ENCODE peak calls at places on chromosomes 2 and 18, in eight cellular contexts. One of them, this sample, is unnamed.

GRCh38 chr2:158745067-158745865 is 49.9 kb upstream of the DAPL1 start:
- DNase-seq in lower lobe of right lung: no peak
- DNase-seq in NCI-H1417: peak; percentile 55
- DNase-seq in SW480: peak; percentile 72
- DNase-seq in SK-MEL-5: peak; percentile 76
- DNase-seq in LoVo: peak; percentile 39
- DNase-seq in 8988T: no peak
- DNase-seq in AG04449: peak; percentile 23
- DNase-seq in this sample: peak; percentile 55

GRCh38 chr18:55998071-55998522 is 410.1 kb upstream of the TCF4 start:
- DNase-seq in SW480: no peak
- DNase-seq in lower lobe of right lung: no peak
- DNase-seq in 8988T: no peak
- DNase-seq in NCI-H1417: no peak
- DNase-seq in SK-MEL-5: peak; percentile 69
- DNase-seq in AG04449: peak; percentile 44
- DNase-seq in LoVo: no peak
- DNase-seq in this sample: no peak

GRCh38 chr18:47736376-47737140 is 193.9 kb downstream of the SMAD2 start:
- DNase-seq in lower lobe of right lung: no peak
- DNase-seq in AG04449: no peak
- DNase-seq in SK-MEL-5: no peak
- DNase-seq in NCI-H1417: no peak
- DNase-seq in LoVo: no peak
- DNase-seq in 8988T: no peak
- DNase-seq in SW480: no peak
- DNase-seq in this sample: no peak

GRCh38 chr2:126227250-126227649 is 428.7 kb upstream of the GYPC start:
- DNase-seq in AG04449: no peak
- DNase-seq in SK-MEL-5: peak; percentile 47
- DNase-seq in lower lobe of right lung: no peak
- DNase-seq in SW480: peak; percentile 7
- DNase-seq in LoVo: no peak
- DNase-seq in NCI-H1417: no peak
- DNase-seq in 8988T: no peak
- DNase-seq in this sample: no peak

GRCh38 chr2:104774631-104775030 is 79.3 kb upstream of the POU3F3 start:
- DNase-seq in AG04449: no peak
- DNase-seq in NCI-H1417: no peak
- DNase-seq in LoVo: no peak
- DNase-seq in SW480: no peak
- DNase-seq in SK-MEL-5: no peak
- DNase-seq in 8988T: no peak
- DNase-seq in lower lobe of right lung: no peak
- DNase-seq in this sample: no peak

GRCh38 chr2:123485056-123485455 is 540.0 kb upstream of the CNTNAP5 start:
- DNase-seq in NCI-H1417: no peak
- DNase-seq in AG04449: no peak
- DNase-seq in LoVo: no peak
- DNase-seq in 8988T: no peak
- DNase-seq in lower lobe of right lung: no peak
- DNase-seq in SW480: no peak
- DNase-seq in SK-MEL-5: no peak
- DNase-seq in this sample: no peak

GRCh38 chr2:76080154-76080553 is 369.4 kb upstream of the GCFC2 start:
- DNase-seq in SK-MEL-5: peak; percentile 5
- DNase-seq in 8988T: no peak
- DNase-seq in AG04449: no peak
- DNase-seq in NCI-H1417: no peak
- DNase-seq in SW480: no peak
- DNase-seq in LoVo: no peak
- DNase-seq in lower lobe of right lung: no peak
- DNase-seq in this sample: no peak

GRCh38 chr2:231512222-231512621 is 18.0 kb downstream of the NMUR1 start:
- DNase-seq in lower lobe of right lung: no peak
- DNase-seq in AG04449: no peak
- DNase-seq in LoVo: no peak
- DNase-seq in SK-MEL-5: peak; percentile 93
- DNase-seq in SW480: no peak
- DNase-seq in 8988T: no peak
- DNase-seq in NCI-H1417: peak; percentile 21
- DNase-seq in this sample: peak; percentile 7

GRCh38 chr2:143433158-143433557 is 303.9 kb downstream of the ARHGAP15 start:
- DNase-seq in NCI-H1417: peak; percentile 28
- DNase-seq in LoVo: no peak
- DNase-seq in lower lobe of right lung: no peak
- DNase-seq in AG04449: no peak
- DNase-seq in SW480: no peak
- DNase-seq in 8988T: no peak
- DNase-seq in SK-MEL-5: peak; percentile 43
- DNase-seq in this sample: no peak

GRCh38 chr2:161586517-161587167 is 37.6 kb upstream of the SLC4A10 start:
- DNase-seq in LoVo: peak; percentile 19
- DNase-seq in lower lobe of right lung: no peak
- DNase-seq in NCI-H1417: peak; percentile 32
- DNase-seq in AG04449: no peak
- DNase-seq in SK-MEL-5: peak; percentile 52
- DNase-seq in 8988T: no peak
- DNase-seq in SW480: peak; percentile 33
- DNase-seq in this sample: peak; percentile 10

GRCh38 chr2:219285348-219285685 is 6.2 kb downstream of the DNAJB2 start:
- DNase-seq in 8988T: no peak
- DNase-seq in SK-MEL-5: no peak
- DNase-seq in lower lobe of right lung: no peak
- DNase-seq in SW480: no peak
- DNase-seq in LoVo: no peak
- DNase-seq in AG04449: no peak
- DNase-seq in NCI-H1417: no peak
- DNase-seq in this sample: no peak

GRCh38 chr2:203804070-203804469 is 63.5 kb upstream of the CTLA4 start:
- DNase-seq in AG04449: peak; percentile 98
- DNase-seq in 8988T: no peak
- DNase-seq in lower lobe of right lung: no peak
- DNase-seq in NCI-H1417: peak; percentile 10
- DNase-seq in SK-MEL-5: no peak
- DNase-seq in LoVo: no peak
- DNase-seq in SW480: no peak
- DNase-seq in this sample: no peak

GRCh38 chr2:37652199-37652640 is 19.2 kb downstream of the CDC42EP3 start:
- DNase-seq in 8988T: peak; percentile 53
- DNase-seq in SW480: no peak
- DNase-seq in AG04449: no peak
- DNase-seq in SK-MEL-5: no peak
- DNase-seq in LoVo: peak; percentile 18
- DNase-seq in NCI-H1417: no peak
- DNase-seq in lower lobe of right lung: peak; percentile 24
- DNase-seq in this sample: no peak

GRCh38 chr2:68925298-68925885 is 27.3 kb downstream of the GKN2 start:
- DNase-seq in 8988T: peak; percentile 27
- DNase-seq in lower lobe of right lung: no peak
- DNase-seq in AG04449: no peak
- DNase-seq in LoVo: peak; percentile 58
- DNase-seq in SK-MEL-5: peak; percentile 81
- DNase-seq in SW480: peak; percentile 62
- DNase-seq in NCI-H1417: peak; percentile 84
- DNase-seq in this sample: peak; percentile 52

GRCh38 chr2:19331452-19331851 is 27.0 kb downstream of the OSR1 start:
- DNase-seq in lower lobe of right lung: no peak
- DNase-seq in SW480: no peak
- DNase-seq in LoVo: no peak
- DNase-seq in AG04449: no peak
- DNase-seq in 8988T: no peak
- DNase-seq in NCI-H1417: no peak
- DNase-seq in SK-MEL-5: no peak
- DNase-seq in this sample: no peak

GRCh38 chr2:130911482-130911881 is 74.8 kb downstream of the ARHGEF4 start:
- DNase-seq in SK-MEL-5: no peak
- DNase-seq in 8988T: no peak
- DNase-seq in LoVo: no peak
- DNase-seq in NCI-H1417: peak; percentile 10
- DNase-seq in lower lobe of right lung: no peak
- DNase-seq in SW480: no peak
- DNase-seq in AG04449: no peak
- DNase-seq in this sample: no peak

GRCh38 chr2:208172125-208172524 is 8.7 kb upstream of the CRYGA start:
- DNase-seq in LoVo: no peak
- DNase-seq in SK-MEL-5: peak; percentile 87
- DNase-seq in NCI-H1417: no peak
- DNase-seq in 8988T: no peak
- DNase-seq in SW480: no peak
- DNase-seq in AG04449: no peak
- DNase-seq in lower lobe of right lung: no peak
- DNase-seq in this sample: no peak

GRCh38 chr2:234292205-234292954 is 204.5 kb downstream of the ARL4C start:
- DNase-seq in NCI-H1417: peak; percentile 17
- DNase-seq in AG04449: no peak
- DNase-seq in lower lobe of right lung: no peak
- DNase-seq in SK-MEL-5: no peak
- DNase-seq in SW480: peak; percentile 36
- DNase-seq in 8988T: no peak
- DNase-seq in LoVo: no peak
- DNase-seq in this sample: no peak

GRCh38 chr2:237691908-237692600 is 64.7 kb downstream of the LRRFIP1 start:
- DNase-seq in NCI-H1417: peak; percentile 96
- DNase-seq in SK-MEL-5: peak; percentile 86
- DNase-seq in 8988T: peak; percentile 88
- DNase-seq in AG04449: no peak
- DNase-seq in SW480: peak; percentile 77
- DNase-seq in lower lobe of right lung: peak; percentile 99
- DNase-seq in LoVo: peak; percentile 89
- DNase-seq in this sample: peak; percentile 89

GRCh38 chr18:56255381-56255780 is 383.0 kb downstream of the TXNL1 start:
- DNase-seq in 8988T: no peak
- DNase-seq in SK-MEL-5: no peak
- DNase-seq in NCI-H1417: no peak
- DNase-seq in SW480: no peak
- DNase-seq in AG04449: no peak
- DNase-seq in lower lobe of right lung: no peak
- DNase-seq in LoVo: no peak
- DNase-seq in this sample: no peak

GRCh38 chr2:121502246-121502645 is 28.4 kb upstream of the RNU4ATAC start:
- DNase-seq in lower lobe of right lung: no peak
- DNase-seq in SW480: no peak
- DNase-seq in NCI-H1417: no peak
- DNase-seq in AG04449: peak; percentile 40
- DNase-seq in 8988T: no peak
- DNase-seq in LoVo: no peak
- DNase-seq in SK-MEL-5: no peak
- DNase-seq in this sample: no peak

GRCh38 chr2:52260904-52261303 is 1229.0 kb upstream of the NRXN1 start:
- DNase-seq in LoVo: no peak
- DNase-seq in SK-MEL-5: no peak
- DNase-seq in NCI-H1417: peak; percentile 33
- DNase-seq in AG04449: peak; percentile 50
- DNase-seq in SW480: no peak
- DNase-seq in lower lobe of right lung: no peak
- DNase-seq in 8988T: no peak
- DNase-seq in this sample: peak; percentile 47

GRCh38 chr18:9017170-9017899 is 85.2 kb upstream of the NDUFV2 start:
- DNase-seq in SW480: peak; percentile 84
- DNase-seq in LoVo: peak; percentile 84
- DNase-seq in lower lobe of right lung: peak; percentile 62
- DNase-seq in NCI-H1417: no peak
- DNase-seq in 8988T: peak; percentile 66
- DNase-seq in SK-MEL-5: peak; percentile 85
- DNase-seq in AG04449: no peak
- DNase-seq in this sample: no peak

GRCh38 chr2:230218411-230218810 is 1.4 kb downstream of the SP110 start:
- DNase-seq in LoVo: no peak
- DNase-seq in lower lobe of right lung: no peak
- DNase-seq in SK-MEL-5: no peak
- DNase-seq in AG04449: no peak
- DNase-seq in SW480: no peak
- DNase-seq in 8988T: no peak
- DNase-seq in NCI-H1417: no peak
- DNase-seq in this sample: no peak

GRCh38 chr2:207241198-207241597 is 75.5 kb upstream of the KLF7 start:
- DNase-seq in AG04449: no peak
- DNase-seq in lower lobe of right lung: no peak
- DNase-seq in SK-MEL-5: no peak
- DNase-seq in SW480: no peak
- DNase-seq in 8988T: no peak
- DNase-seq in LoVo: no peak
- DNase-seq in NCI-H1417: no peak
- DNase-seq in this sample: no peak

GRCh38 chr2:162092656-162093556 is 18.9 kb upstream of the DPP4 start:
- DNase-seq in LoVo: peak; percentile 66
- DNase-seq in SK-MEL-5: no peak
- DNase-seq in lower lobe of right lung: no peak
- DNase-seq in NCI-H1417: no peak
- DNase-seq in AG04449: peak; percentile 60
- DNase-seq in SW480: no peak
- DNase-seq in 8988T: no peak
- DNase-seq in this sample: no peak

GRCh38 chr2:12484536-12485115 is 232.1 kb upstream of the TRIB2 start:
- DNase-seq in NCI-H1417: no peak
- DNase-seq in SK-MEL-5: no peak
- DNase-seq in SW480: no peak
- DNase-seq in AG04449: no peak
- DNase-seq in 8988T: no peak
- DNase-seq in LoVo: no peak
- DNase-seq in lower lobe of right lung: no peak
- DNase-seq in this sample: no peak

This sample was measured in NCI-H1436.